ENCODE peak calls at places on chromosomes 1 and 21, in seven cellular contexts. K, Z, Y, H, T, B and J are unnamed samples.

GRCh38 chr1:39977202-39977601 is 22.3 kb downstream of the MFSD2A start:
- DNase-seq in K (no peak), Z (no peak), Y (no peak), H (no peak), T (no peak), B (no peak), J (no peak)

GRCh38 chr1:179043907-179044306 is 18.2 kb downstream of the FAM20B start:
- DNase-seq in K (no peak), Z (no peak), Y (no peak), H (no peak), T (no peak), B (no peak), J (no peak)

GRCh38 chr1:36342426-36343185 is 19.2 kb upstream of the EVA1B start:
- DNase-seq in K (peak), Z (no peak), Y (no peak), H (peak), T (peak), B (peak), J (no peak)

GRCh38 chr1:198423701-198424100 is 116.8 kb downstream of the ATP6V1G3 start:
- DNase-seq in K (no peak), Z (no peak), Y (no peak), H (no peak), T (no peak), B (no peak), J (no peak)

GRCh38 chr1:212012034-212012740 is 23.2 kb downstream of the INTS7 start:
- DNase-seq in K (peak), Z (no peak), Y (no peak), H (peak), T (peak), B (peak), J (peak)

GRCh38 chr1:36977736-36978314 is 56.5 kb downstream of the GRIK3 start:
- DNase-seq in K (no peak), Z (no peak), Y (no peak), H (no peak), T (no peak), B (no peak), J (no peak)

GRCh38 chr1:50917128-50917795 is 42.8 kb downstream of the FAF1 start:
- DNase-seq in K (no peak), Z (no peak), Y (no peak), H (peak), T (no peak), B (no peak), J (no peak)

GRCh38 chr1:113886417-113887391 is 677 bp downstream of the BCL2L15 start:
- DNase-seq in K (no peak), Z (no peak), Y (no peak), H (no peak), T (no peak), B (no peak), J (no peak)

GRCh38 chr1:243513726-243514491 is 258.1 kb downstream of the SDCCAG8 start:
- DNase-seq in K (no peak), Z (no peak), Y (no peak), H (no peak), T (no peak), B (peak), J (no peak)

GRCh38 chr1:52651904-52652303 is 18.9 kb downstream of the SHISAL2A start:
- DNase-seq in K (no peak), Z (no peak), Y (no peak), H (no peak), T (no peak), B (no peak), J (no peak)

GRCh38 chr1:209621329-209621728 is 30.9 kb downstream of the LAMB3 start:
- DNase-seq in K (no peak), Z (no peak), Y (no peak), H (no peak), T (no peak), B (no peak), J (no peak)

GRCh38 chr21:38306833-38307232 is 50.0 kb downstream of the KCNJ15 start:
- DNase-seq in K (no peak), Z (no peak), Y (peak), H (no peak), T (no peak), B (peak), J (no peak)

GRCh38 chr1:200359610-200360163 is 50.1 kb downstream of the ZNF281 start:
- DNase-seq in K (no peak), Z (no peak), Y (no peak), H (no peak), T (no peak), B (no peak), J (no peak)

GRCh38 chr21:41507521-41508414 is at the start of gene TMPRSS2:
- DNase-seq in K (no peak), Z (no peak), Y (no peak), H (no peak), T (no peak), B (no peak), J (no peak)

GRCh38 chr1:4933232-4933631 is 278.8 kb downstream of the AJAP1 start:
- DNase-seq in K (no peak), Z (no peak), Y (no peak), H (no peak), T (no peak), B (no peak), J (no peak)

GRCh38 chr1:3133671-3134070 is 64.7 kb downstream of the PRDM16 start:
- DNase-seq in K (no peak), Z (no peak), Y (no peak), H (no peak), T (no peak), B (no peak), J (no peak)

GRCh38 chr1:180208264-180208663 is 21.8 kb upstream of the LHX4 start:
- DNase-seq in K (no peak), Z (no peak), Y (no peak), H (peak), T (no peak), B (no peak), J (no peak)

GRCh38 chr1:161792740-161793139 is 26.6 kb downstream of the ATF6 start:
- DNase-seq in K (no peak), Z (peak), Y (peak), H (peak), T (no peak), B (peak), J (peak)

GRCh38 chr1:204326891-204327290 is 32.8 kb downstream of the PLEKHA6 start:
- DNase-seq in K (no peak), Z (no peak), Y (no peak), H (no peak), T (no peak), B (no peak), J (no peak)

GRCh38 chr1:19512545-19512944 is 27.2 kb upstream of the CAPZB start:
- DNase-seq in K (no peak), Z (no peak), Y (no peak), H (no peak), T (no peak), B (peak), J (no peak)

GRCh38 chr1:114270255-114271117 is 116.8 kb upstream of the SYT6 start:
- DNase-seq in K (no peak), Z (no peak), Y (no peak), H (no peak), T (no peak), B (no peak), J (no peak)

GRCh38 chr1:204837440-204838084 is 33.1 kb upstream of the NFASC start:
- DNase-seq in K (peak), Z (peak), Y (peak), H (peak), T (peak), B (peak), J (no peak)

GRCh38 chr21:46368533-46369285 is 44.8 kb downstream of the PCNT start:
- DNase-seq in K (peak), Z (no peak), Y (no peak), H (peak), T (no peak), B (no peak), J (no peak)

GRCh38 chr1:6824665-6825368 is 39.6 kb downstream of the CAMTA1 start:
- DNase-seq in K (no peak), Z (no peak), Y (no peak), H (no peak), T (no peak), B (no peak), J (no peak)

GRCh38 chr1:29420196-29420595 is 183.9 kb downstream of the PTPRU start:
- DNase-seq in K (no peak), Z (no peak), Y (no peak), H (no peak), T (no peak), B (no peak), J (no peak)

GRCh38 chr1:227940791-227941241 is 6.9 kb downstream of the WNT9A start:
- DNase-seq in K (no peak), Z (no peak), Y (no peak), H (no peak), T (no peak), B (no peak), J (no peak)

GRCh38 chr1:205939690-205940330 is 3.4 kb downstream of the SLC26A9 start:
- DNase-seq in K (no peak), Z (no peak), Y (no peak), H (peak), T (no peak), B (no peak), J (peak)

GRCh38 chr1:229001467-229001866 is 266.2 kb downstream of the RHOU start:
- DNase-seq in K (no peak), Z (no peak), Y (no peak), H (no peak), T (no peak), B (no peak), J (no peak)

GRCh38 chr1:232589809-232590741 is 39.9 kb downstream of the SIPA1L2 start:
- DNase-seq in K (no peak), Z (no peak), Y (no peak), H (no peak), T (no peak), B (no peak), J (no peak)

GRCh38 chr21:15000076-15000475 is 64.7 kb downstream of the NRIP1 start:
- DNase-seq in K (no peak), Z (no peak), Y (no peak), H (no peak), T (no peak), B (peak), J (no peak)

GRCh38 chr1:196372896-196373536 is 235.2 kb downstream of the KCNT2 start:
- DNase-seq in K (no peak), Z (no peak), Y (no peak), H (peak), T (no peak), B (peak), J (peak)

GRCh38 chr1:99758073-99758511 is 8.3 kb downstream of the FRRS1 start:
- DNase-seq in K (no peak), Z (no peak), Y (no peak), H (peak), T (no peak), B (no peak), J (no peak)

GRCh38 chr1:32195972-32196823 is 4.2 kb upstream of the CCDC28B start:
- DNase-seq in K (no peak), Z (no peak), Y (no peak), H (no peak), T (no peak), B (peak), J (no peak)

GRCh38 chr1:14924012-14924452 is 229.5 kb upstream of the TMEM51 start:
- DNase-seq in K (peak), Z (no peak), Y (no peak), H (no peak), T (peak), B (peak), J (peak)

GRCh38 chr21:44957047-44957831 is 17.4 kb downstream of the SLX9 start:
- DNase-seq in K (no peak), Z (no peak), Y (no peak), H (no peak), T (no peak), B (no peak), J (no peak)